ENCODE peak calls at places on chromosomes 2 and 18, in four cellular contexts. H, B, Z and V are unnamed samples.

GRCh38 chr18:12121175-12122095 is 27.8 kb downstream of the ANKRD62 start:
- DNase-seq in Z (peak; percentile 23), H (no peak), B (no peak), V (no peak)

GRCh38 chr2:170886391-170886790 is 42.7 kb upstream of the GORASP2 start:
- DNase-seq in Z (no peak), H (no peak), B (no peak), V (no peak)

GRCh38 chr2:88671786-88672427 is 19.6 kb upstream of the RPIA start:
- DNase-seq in H (no peak), Z (peak; percentile 69), B (no peak), V (no peak)

GRCh38 chr2:201183373-201183742 is 417 bp downstream of the CASP10 start:
- DNase-seq in Z (no peak), B (no peak), H (no peak), V (no peak)

GRCh38 chr2:237704476-237705224 is 77.3 kb downstream of the LRRFIP1 start:
- DNase-seq in Z (peak; percentile 69), H (no peak), B (no peak), V (no peak)

GRCh38 chr2:168216351-168217005 is 30.9 kb downstream of the STK39 start:
- DNase-seq in B (peak; percentile 83), Z (peak; percentile 6), H (no peak), V (no peak)

GRCh38 chr2:239803764-239804111 is 221.4 kb downstream of the NDUFA10 start:
- DNase-seq in B (no peak), Z (no peak), H (no peak), V (no peak)

GRCh38 chr18:41917199-41917598 is 37.8 kb upstream of the PIK3C3 start:
- DNase-seq in Z (no peak), H (no peak), B (no peak), V (no peak)

GRCh38 chr18:61187971-61188370 is 145.3 kb upstream of the CDH20 start:
- DNase-seq in H (no peak), Z (no peak), B (no peak), V (no peak)

GRCh38 chr2:173652731-173653426 is 298.2 kb downstream of the CDCA7 start:
- DNase-seq in B (no peak), Z (peak; percentile 18), H (peak; percentile 27), V (no peak)

GRCh38 chr18:31657823-31658669 is 26.3 kb downstream of the B4GALT6 start:
- DNase-seq in H (no peak), B (no peak), Z (no peak), V (no peak)

GRCh38 chr2:58606799-58607198 is 365.7 kb upstream of the FANCL start:
- DNase-seq in H (no peak), B (no peak), Z (no peak), V (no peak)

GRCh38 chr2:75403991-75404428 is 156.7 kb downstream of the EVA1A start:
- DNase-seq in H (no peak), B (no peak), Z (peak; percentile 57), V (no peak)

GRCh38 chr18:58205087-58205779 is 161.2 kb downstream of the NEDD4L start:
- DNase-seq in B (no peak), H (no peak), Z (no peak), V (no peak)

GRCh38 chr18:58201728-58202405 is 157.8 kb downstream of the NEDD4L start:
- DNase-seq in Z (no peak), B (no peak), H (no peak), V (no peak)

GRCh38 chr18:58205780-58206160 is 161.7 kb downstream of the NEDD4L start:
- DNase-seq in Z (no peak), B (no peak), H (no peak), V (no peak)

GRCh38 chr18:58201268-58201667 is 157.2 kb downstream of the NEDD4L start:
- DNase-seq in H (no peak), Z (no peak), B (no peak), V (no peak)

GRCh38 chr18:58202406-58202730 is 158.3 kb downstream of the NEDD4L start:
- DNase-seq in Z (no peak), H (peak; percentile 75), B (peak; percentile 46), V (no peak)
- H3K27ac ChIP-seq in Z (no peak overlapping the region), H (peak overlapping the region; percentile 65), B (peak overlapping the region; percentile 76), V (no peak overlapping the region)

DNA sequence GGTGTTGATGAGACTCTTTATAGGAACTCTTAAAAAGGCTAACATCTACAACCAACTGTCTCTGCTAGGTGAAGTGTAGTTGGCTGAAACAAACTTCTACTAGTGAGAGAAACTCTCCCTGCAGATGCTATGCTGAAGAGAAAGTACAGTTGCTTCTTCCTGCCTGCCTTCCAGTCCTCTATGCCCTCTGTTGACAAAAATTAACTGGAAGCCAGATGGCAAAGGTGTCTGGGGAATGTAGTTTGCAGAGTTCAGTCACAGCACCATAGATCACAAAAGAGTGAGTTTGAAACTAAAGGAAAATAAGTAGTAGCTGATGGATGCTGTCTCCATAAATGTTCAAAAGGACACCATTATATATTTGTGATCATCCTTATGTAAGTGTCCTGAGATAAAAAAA is 958.8 kb upstream of the NRXN1 start:
- DNase-seq in H (no peak), Z (no peak), B (no peak), V (no peak)
- H3K9me3 ChIP-seq in H (no peaks in the 10 kb centered on the region), Z (no peaks in the 10 kb centered on the region), B (no peaks in the 10 kb centered on the region), V (no peaks in the 10 kb centered on the region)

DNA sequence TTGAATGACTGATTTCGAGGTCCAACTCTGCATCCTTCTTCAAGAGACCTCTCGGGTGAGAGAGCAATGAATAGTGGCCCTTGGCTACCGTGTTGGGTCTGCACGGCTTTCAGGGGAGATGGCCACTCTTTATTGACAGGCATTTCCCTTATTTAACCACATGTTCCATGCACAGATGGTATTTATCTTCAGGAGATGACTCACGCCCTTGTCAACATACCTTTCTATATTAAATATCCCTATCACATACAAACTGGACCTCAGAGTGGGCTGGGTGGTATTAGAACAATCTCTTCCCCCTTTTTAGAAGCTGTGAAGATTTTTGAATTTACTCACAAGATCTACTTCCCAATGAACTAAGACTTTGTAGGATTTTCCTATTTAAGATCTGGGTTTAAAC is 109.6 kb upstream of the CDC42EP3 start:
- DNase-seq in H (no peak), B (no peak), Z (peak; percentile 59), V (no peak)
- TF ChIP-seq POLR2AphosphoS5 in H (no peak), B (no peak), Z (peak; percentile 55), V (no peak)

DNA sequence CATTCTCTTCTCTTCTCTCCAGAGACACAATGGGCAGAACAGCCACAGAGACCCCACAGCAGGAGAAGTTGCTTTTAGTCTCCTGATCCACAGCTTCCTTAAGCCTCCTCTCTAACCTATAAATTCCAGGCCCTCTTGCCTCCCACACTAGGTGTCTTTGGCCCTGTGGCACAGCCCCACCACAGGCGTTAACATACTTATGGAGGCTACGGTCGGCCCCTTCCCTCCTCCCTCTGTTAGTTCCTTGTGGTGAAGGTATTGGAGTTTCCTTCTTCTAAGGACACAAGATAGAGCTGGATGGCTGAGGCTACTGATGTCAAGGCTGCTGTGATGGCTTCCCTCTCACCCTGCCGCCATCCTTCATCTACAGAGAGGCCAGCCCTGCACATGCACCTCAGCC is 123.5 kb upstream of the ACAA2 start:
- DNase-seq in B (no peak), H (no peak), Z (no peak), V (no peak)
- H3K27ac ChIP-seq in B (no peak overlapping the region), H (no peak overlapping the region), Z (no peak overlapping the region), V (no peak overlapping the region)

DNA sequence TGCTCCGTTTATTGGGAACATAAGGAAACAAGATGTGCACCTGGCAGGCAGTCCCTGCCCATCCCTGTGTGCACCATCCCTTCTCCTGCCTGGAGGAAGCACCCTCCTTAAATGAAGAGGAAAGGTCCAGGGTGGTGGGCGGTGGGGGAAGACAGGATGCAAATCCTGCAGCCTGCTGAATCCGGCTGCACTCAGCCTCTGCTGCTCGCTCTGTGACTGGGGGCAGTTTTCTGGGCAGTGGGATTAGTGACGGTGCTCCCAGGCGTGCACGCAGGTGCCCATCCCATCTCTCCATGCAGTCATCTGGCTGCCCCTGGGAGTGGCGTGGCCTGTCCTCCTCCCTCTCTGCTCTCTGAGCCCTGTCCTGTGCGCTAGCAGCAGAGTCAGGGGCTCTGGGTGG is 371.3 kb upstream of the MYT1L start:
- DNase-seq in H (no peak), B (no peak), Z (no peak), V (peak; percentile 70)
- H3K9me3 ChIP-seq in H (no peaks in the 10 kb centered on the region), B (no peaks in the 10 kb centered on the region), Z (peaks cover 8% of the 10 kb centered on the region), V (no peaks in the 10 kb centered on the region)

DNA sequence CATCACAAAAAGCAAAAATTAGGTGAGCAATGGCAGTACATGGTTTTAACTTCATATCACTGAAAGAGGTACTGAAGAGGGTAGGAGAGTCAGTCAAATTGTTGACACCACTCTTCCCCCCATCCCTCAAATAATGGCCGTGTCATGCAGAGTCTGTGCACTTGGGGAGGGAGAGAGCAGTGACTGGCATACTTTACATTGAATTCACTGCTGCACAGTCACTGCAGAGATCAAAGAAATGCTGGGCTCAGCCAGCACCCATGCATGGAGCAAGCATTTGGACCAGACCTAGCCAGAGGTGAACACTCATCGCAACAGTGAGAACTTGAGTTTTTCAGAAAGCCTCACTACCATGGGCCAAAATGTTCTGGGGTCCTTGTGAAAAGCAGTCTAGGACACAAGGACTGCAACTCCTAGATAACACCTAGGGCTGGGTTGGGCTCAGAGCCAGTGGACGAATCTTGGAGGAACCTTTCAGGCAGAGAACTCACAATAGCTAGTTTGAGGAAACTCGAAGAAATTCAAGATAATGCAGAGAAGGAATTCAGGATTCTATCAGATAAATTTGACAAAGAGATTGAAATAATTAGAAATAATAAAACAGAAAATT is 112.9 kb downstream of the NR4A2 start:
- DNase-seq in B (no peak), H (no peak), Z (no peak), V (no peak)
- TF ChIP-seq POLR2AphosphoS5 in B (no peak), H (no peak), Z (no peak), V (no peak)